ENCODE peak calls at places on chromosome 19, in five cellular contexts. F, H, W, C and T are unnamed samples.

GRCh38 chr19:50252111-50252886 is 48.9 kb downstream of the MYH14 start:
- DNase-seq in F (no peak), H (peak; percentile 56), W (peak; percentile 92), C (no peak), T (no peak)

GRCh38 chr19:50203281-50204080 is at the start of gene MYH14:
- DNase-seq in H (peak; percentile 75), C (peak; percentile 79), F (no peak), W (peak; percentile 96), T (peak; percentile 86)

GRCh38 chr19:18657590-18658365 is 20.9 kb downstream of the KLHL26 start:
- DNase-seq in F (no peak), W (no peak), H (peak; percentile 42), C (no peak), T (no peak)

GRCh38 chr19:36851898-36852297 is 1.2 kb downstream of the ZNF345 start:
- DNase-seq in F (no peak), C (no peak), W (no peak), H (no peak), T (no peak)

GRCh38 chr19:5017235-5017634 is 48.3 kb downstream of the KDM4B start:
- DNase-seq in W (no peak), H (peak; percentile 49), F (no peak), C (no peak), T (no peak)

GRCh38 chr19:2952953-2953481 is 8.2 kb upstream of the ZNF77 start:
- DNase-seq in H (no peak), C (peak; percentile 37), F (no peak), W (no peak), T (no peak)

GRCh38 chr19:19746286-19747213 is 13.6 kb upstream of the ZNF14 start:
- DNase-seq in W (no peak), F (no peak), H (no peak), C (no peak), T (no peak)

GRCh38 chr19:50313812-50314536 is 15.2 kb downstream of the KCNC3 start:
- DNase-seq in H (no peak), F (no peak), C (no peak), W (peak; percentile 86), T (no peak)

GRCh38 chr19:8498295-8498694 is 4.1 kb downstream of the PRAM1 start:
- DNase-seq in C (no peak), W (no peak), H (no peak), F (no peak), T (no peak)

GRCh38 chr19:51547397-51548212 is 16.1 kb upstream of the SIGLEC6 start:
- DNase-seq in F (no peak), C (no peak), H (peak; percentile 96), W (no peak), T (no peak)

GRCh38 chr19:13329766-13330165 is 176.5 kb downstream of the CACNA1A start:
- DNase-seq in F (no peak), C (no peak), H (no peak), W (no peak), T (no peak)

GRCh38 chr19:40412866-40413265 is 312 bp downstream of the PRX start:
- DNase-seq in F (no peak), C (no peak), W (no peak), H (no peak), T (no peak)
- TF ChIP-seq SRF in F (no peak), C (no peak), W (no peak), H (no peak), T (no peak)

DNA sequence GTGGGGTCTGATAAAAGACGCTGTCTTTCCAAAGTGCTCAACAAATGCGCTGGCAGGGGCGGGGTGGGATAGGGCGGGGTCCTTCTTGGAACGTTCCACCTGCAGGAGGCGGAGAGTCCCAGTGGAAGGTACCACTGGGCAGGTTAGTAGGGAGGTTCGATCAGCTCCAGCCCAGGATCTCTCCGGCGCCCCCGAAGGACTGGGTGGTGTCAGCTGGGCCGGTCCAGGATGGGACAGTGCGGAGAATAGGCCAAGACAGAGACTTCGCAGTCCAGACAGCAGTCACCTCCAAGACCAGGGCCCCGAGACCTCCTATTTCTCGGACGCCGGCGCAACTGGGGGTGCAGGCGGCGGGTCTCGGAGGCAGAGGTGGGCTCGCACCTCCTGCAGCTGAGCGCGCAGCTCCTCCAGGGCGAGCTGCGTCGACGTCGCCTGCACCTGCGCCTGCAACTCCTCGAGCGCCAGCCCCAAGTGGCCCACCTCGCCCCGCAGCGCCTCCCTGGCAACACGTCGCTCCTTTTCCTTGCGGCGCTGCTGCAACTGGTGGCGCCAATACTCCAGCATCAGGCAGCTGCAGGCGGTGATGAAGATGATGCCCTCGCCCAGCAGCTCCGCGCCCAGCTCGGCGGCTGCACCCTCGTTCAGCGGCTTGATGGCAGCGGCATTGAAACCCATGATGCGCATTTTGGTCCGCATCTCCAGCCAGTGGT is 21.6 kb downstream of the VASP start:
- DNase-seq in C (no peak), H (peak; percentile 73), F (no peak), W (peak; percentile 88), T (no peak)
- TF ChIP-seq SRF in C (no peak), H (no peak), F (no peak), W (no peak), T (no peak)

GRCh38 chr19:10295305-10295846 is 5.6 kb downstream of the ICAM5 start:
- DNase-seq in C (no peak), F (no peak), H (no peak), W (peak; percentile 74), T (no peak)
- TF ChIP-seq SRF in C (no peak), F (no peak), H (no peak), W (no peak), T (no peak)

GRCh38 chr19:48613024-48613851 is 1.6 kb downstream of the FAM83E start:
- DNase-seq in F (no peak), W (no peak), H (no peak), C (no peak), T (no peak)
- TF ChIP-seq SRF in F (no peak), W (no peak), H (no peak), C (no peak), T (no peak)

DNA sequence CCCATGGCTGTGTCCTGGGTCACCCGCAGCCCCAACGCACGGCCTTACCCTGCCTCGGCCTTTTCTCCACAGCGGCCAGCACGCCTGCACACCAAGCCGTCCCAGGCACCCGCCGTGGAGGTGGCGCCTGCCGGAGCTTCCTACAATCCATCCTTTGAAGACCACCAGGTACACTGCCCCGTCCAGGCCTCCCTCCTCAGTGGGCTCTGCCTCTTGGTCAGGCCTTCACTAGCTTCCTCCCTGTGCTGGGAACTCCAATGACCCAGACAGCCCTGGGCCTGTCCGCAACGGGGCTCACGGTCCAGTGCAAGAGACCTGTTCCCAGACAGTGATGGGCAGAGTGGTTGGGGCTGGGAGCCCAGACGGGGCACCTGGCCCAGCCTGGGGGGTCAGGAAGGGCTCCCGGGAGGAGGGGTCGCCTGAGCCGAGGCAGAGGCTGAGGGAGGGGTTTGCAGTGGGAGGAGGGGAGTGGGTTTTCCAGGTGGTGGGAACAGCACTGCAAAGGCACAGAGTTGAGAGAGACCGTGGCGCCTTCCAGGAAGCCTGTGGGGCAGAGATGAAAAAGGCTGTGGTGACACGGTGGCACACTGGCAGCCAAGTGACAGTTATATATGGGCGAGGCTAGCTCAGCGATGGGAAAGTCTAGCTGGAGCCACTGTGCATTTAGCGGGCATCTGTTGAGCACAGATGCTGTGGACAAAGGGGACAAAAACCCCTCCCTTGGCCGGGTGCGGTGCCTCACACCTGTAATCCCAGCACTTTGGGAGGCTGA is 7.3 kb downstream of the NOP53 start:
- DNase-seq in H (no peak), C (no peak), W (no peak), F (no peak), T (no peak)
- TF ChIP-seq SRF in H (no peak), C (no peak), W (no peak), F (no peak), T (no peak)

DNA sequence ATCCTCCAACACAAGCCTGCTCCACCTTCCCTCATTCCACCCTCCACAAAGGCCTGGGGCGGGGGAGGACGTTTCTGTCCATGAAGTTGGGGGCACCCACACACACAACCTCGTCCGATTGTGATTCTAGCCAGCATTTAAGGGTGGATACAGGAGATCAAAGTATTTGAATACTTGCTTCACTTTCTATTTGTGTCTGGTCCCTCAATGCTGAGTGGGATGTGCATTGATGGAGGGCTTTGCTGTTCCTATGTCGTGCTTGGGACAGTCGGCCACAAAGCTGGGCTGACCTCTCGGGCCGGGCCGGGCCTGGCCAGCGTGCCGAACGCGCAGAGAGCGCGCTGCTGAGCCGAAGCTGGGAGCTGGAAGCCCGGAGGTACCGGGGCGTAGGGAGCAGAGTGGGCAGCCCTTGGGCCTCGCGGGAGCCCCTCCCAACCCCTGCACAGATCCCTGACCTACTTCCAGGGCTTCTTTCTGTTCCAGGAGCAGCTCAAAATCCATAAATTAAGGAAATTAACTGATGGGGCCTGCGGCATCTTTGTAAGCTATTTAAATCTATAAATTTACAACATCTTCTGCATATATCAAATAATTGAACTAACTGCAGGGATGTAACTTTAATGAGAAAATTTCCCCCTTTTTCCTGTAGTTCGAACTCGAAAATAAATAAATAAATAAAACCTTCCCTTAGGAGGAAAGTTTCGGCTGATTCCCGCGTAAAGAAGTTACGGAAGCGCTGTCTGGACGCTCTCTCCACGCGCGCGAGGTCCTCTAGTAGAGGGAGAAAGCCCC is 1.9 kb upstream of the KCTD15 start:
- DNase-seq in C (no peak), H (no peak), W (peak; percentile 65), F (no peak), T (no peak)
- TF ChIP-seq SRF in C (no peak), H (no peak), W (no peak), F (no peak), T (no peak)

GRCh38 chr19:33418871-33419762 is 45.6 kb downstream of the CEBPG start:
- DNase-seq in W (no peak), F (no peak), H (no peak), C (no peak), T (no peak)

GRCh38 chr19:33419763-33420080 is 46.2 kb downstream of the CEBPG start:
- DNase-seq in C (no peak), W (peak; percentile 79), H (no peak), F (no peak), T (no peak)

GRCh38 chr19:33421368-33421767 is 47.9 kb downstream of the CEBPG start:
- DNase-seq in F (no peak), W (no peak), H (no peak), C (no peak), T (no peak)

GRCh38 chr19:33422369-33423180 is 49.1 kb downstream of the CEBPG start:
- DNase-seq in H (no peak), W (no peak), C (no peak), F (no peak), T (no peak)

GRCh38 chr19:33420821-33421220 is 47.3 kb downstream of the CEBPG start:
- DNase-seq in C (no peak), H (no peak), F (no peak), W (no peak), T (no peak)
- TF ChIP-seq SRF in C (no peak), H (no peak), F (no peak), W (no peak), T (no peak)

GRCh38 chr19:10601999-10602329 is 14.9 kb upstream of the AP1M2 start:
- DNase-seq in W (no peak), F (no peak), H (no peak), C (no peak), T (no peak)
- TF ChIP-seq SRF in W (no peak), F (no peak), H (no peak), C (no peak), T (no peak)

GRCh38 chr19:35177377-35178274 is 23.1 kb downstream of the FXYD5 start:
- DNase-seq in F (no peak), H (no peak), W (no peak), C (no peak), T (no peak)

GRCh38 chr19:35174226-35174625 is 19.7 kb downstream of the FXYD5 start:
- DNase-seq in H (no peak), F (no peak), C (no peak), W (no peak), T (no peak)

GRCh38 chr19:35178701-35179100 is 24.2 kb downstream of the FXYD5 start:
- DNase-seq in F (no peak), H (no peak), C (no peak), W (no peak), T (no peak)

GRCh38 chr19:35179830-35180229 is 25.3 kb downstream of the FXYD5 start:
- DNase-seq in W (no peak), F (no peak), C (no peak), H (no peak), T (no peak)

GRCh38 chr19:35176183-35176570 is 21.6 kb downstream of the FXYD5 start:
- DNase-seq in W (no peak), H (no peak), F (no peak), C (no peak), T (no peak)
- TF ChIP-seq SRF in W (no peak), H (no peak), F (no peak), C (no peak), T (no peak)